ENCODE peak calls at places on chromosomes 4 and X, in eight cellular contexts. One of them, this sample, is unnamed.

GRCh38 chr4:100848865-100849264 is 331.0 kb upstream of the EMCN start:
- DNase-seq in H9: peak
- DNase-seq in fibroblast of lung: no peak
- DNase-seq in SK-N-SH: no peak
- DNase-seq in colonic mucosa: no peak
- DNase-seq in IMR-90: no peak
- DNase-seq in mammary epithelial cell: no peak
- DNase-seq in K562: no peak
- DNase-seq in this sample: peak

GRCh38 chrX:106611682-106612402 is at the start of gene RADX:
- DNase-seq in K562: peak
- DNase-seq in colonic mucosa: peak
- DNase-seq in H9: peak
- DNase-seq in mammary epithelial cell: peak
- DNase-seq in IMR-90: peak
- DNase-seq in fibroblast of lung: peak
- DNase-seq in SK-N-SH: peak
- DNase-seq in this sample: peak

GRCh38 chr4:33134366-33134765 is 2414.2 kb downstream of the PCDH7 start:
- DNase-seq in colonic mucosa: no peak
- DNase-seq in SK-N-SH: no peak
- DNase-seq in K562: no peak
- DNase-seq in H9: no peak
- DNase-seq in fibroblast of lung: no peak
- DNase-seq in mammary epithelial cell: no peak
- DNase-seq in IMR-90: no peak
- DNase-seq in this sample: no peak

GRCh38 chr4:114782842-114783595 is 184.4 kb downstream of the UGT8 start:
- DNase-seq in colonic mucosa: no peak
- DNase-seq in SK-N-SH: no peak
- DNase-seq in H9: no peak
- DNase-seq in IMR-90: no peak
- DNase-seq in fibroblast of lung: peak
- DNase-seq in mammary epithelial cell: no peak
- DNase-seq in K562: no peak
- DNase-seq in this sample: no peak

GRCh38 chrX:49165901-49166881 is 3.6 kb downstream of the MAGIX start:
- DNase-seq in colonic mucosa: peak
- DNase-seq in SK-N-SH: peak
- DNase-seq in mammary epithelial cell: peak
- DNase-seq in K562: peak
- DNase-seq in H9: peak
- DNase-seq in fibroblast of lung: peak
- DNase-seq in IMR-90: peak
- DNase-seq in this sample: peak

GRCh38 chrX:119734897-119735339 is 23.5 kb upstream of the SOWAHD start:
- DNase-seq in K562: no peak
- DNase-seq in fibroblast of lung: no peak
- DNase-seq in H9: no peak
- DNase-seq in SK-N-SH: peak
- DNase-seq in colonic mucosa: no peak
- DNase-seq in IMR-90: no peak
- DNase-seq in mammary epithelial cell: no peak
- DNase-seq in this sample: no peak

GRCh38 chr4:168868044-168868855 is 141.8 kb downstream of the CBR4 start:
- DNase-seq in mammary epithelial cell: peak
- DNase-seq in colonic mucosa: no peak
- DNase-seq in K562: no peak
- DNase-seq in fibroblast of lung: peak
- DNase-seq in IMR-90: peak
- DNase-seq in H9: no peak
- DNase-seq in SK-N-SH: no peak
- DNase-seq in this sample: no peak

GRCh38 chrX:6175914-6176313 is 52.8 kb downstream of the NLGN4X start:
- DNase-seq in IMR-90: no peak
- DNase-seq in mammary epithelial cell: no peak
- DNase-seq in SK-N-SH: no peak
- DNase-seq in colonic mucosa: no peak
- DNase-seq in K562: no peak
- DNase-seq in H9: no peak
- DNase-seq in fibroblast of lung: no peak
- DNase-seq in this sample: no peak

GRCh38 chr4:121711263-121712000 is 14.7 kb upstream of the ANXA5 start:
- DNase-seq in IMR-90: peak
- DNase-seq in SK-N-SH: peak
- DNase-seq in H9: peak
- DNase-seq in fibroblast of lung: peak
- DNase-seq in K562: peak
- DNase-seq in colonic mucosa: peak
- DNase-seq in mammary epithelial cell: peak
- DNase-seq in this sample: peak

GRCh38 chr4:139770361-139770760 is 104.7 kb downstream of the MGST2 start:
- DNase-seq in mammary epithelial cell: no peak
- DNase-seq in SK-N-SH: no peak
- DNase-seq in K562: no peak
- DNase-seq in H9: no peak
- DNase-seq in fibroblast of lung: no peak
- DNase-seq in colonic mucosa: no peak
- DNase-seq in IMR-90: no peak
- DNase-seq in this sample: no peak

GRCh38 chr4:54063737-54064316 is 578 bp downstream of the CHIC2 start:
- DNase-seq in mammary epithelial cell: peak
- DNase-seq in K562: peak
- DNase-seq in SK-N-SH: peak
- DNase-seq in fibroblast of lung: peak
- DNase-seq in H9: peak
- DNase-seq in colonic mucosa: peak
- DNase-seq in IMR-90: no peak
- DNase-seq in this sample: peak

GRCh38 chr4:149344436-149344835 is 471.2 kb downstream of the IQCM start:
- DNase-seq in SK-N-SH: no peak
- DNase-seq in K562: no peak
- DNase-seq in colonic mucosa: no peak
- DNase-seq in fibroblast of lung: peak
- DNase-seq in mammary epithelial cell: peak
- DNase-seq in IMR-90: peak
- DNase-seq in H9: no peak
- DNase-seq in this sample: no peak

GRCh38 chrX:47523297-47523696 is 37.7 kb upstream of the ARAF start:
- DNase-seq in K562: peak
- DNase-seq in colonic mucosa: peak
- DNase-seq in H9: peak
- DNase-seq in fibroblast of lung: peak
- DNase-seq in SK-N-SH: peak
- DNase-seq in IMR-90: peak
- DNase-seq in mammary epithelial cell: peak
- DNase-seq in this sample: peak

GRCh38 chr4:177554966-177555574 is 112.8 kb upstream of the AGA start:
- DNase-seq in mammary epithelial cell: peak
- DNase-seq in colonic mucosa: peak
- DNase-seq in fibroblast of lung: peak
- DNase-seq in SK-N-SH: peak
- DNase-seq in IMR-90: peak
- DNase-seq in K562: peak
- DNase-seq in H9: no peak
- DNase-seq in this sample: peak

GRCh38 chr4:180333156-180333555 is 1910.0 kb upstream of the TENM3 start:
- DNase-seq in IMR-90: peak
- DNase-seq in H9: no peak
- DNase-seq in K562: no peak
- DNase-seq in fibroblast of lung: peak
- DNase-seq in SK-N-SH: no peak
- DNase-seq in colonic mucosa: no peak
- DNase-seq in mammary epithelial cell: peak
- DNase-seq in this sample: no peak

GRCh38 chr4:48173055-48173991 is 39.3 kb upstream of the TXK start:
- DNase-seq in SK-N-SH: no peak
- DNase-seq in K562: peak
- DNase-seq in IMR-90: peak
- DNase-seq in mammary epithelial cell: peak
- DNase-seq in colonic mucosa: no peak
- DNase-seq in fibroblast of lung: peak
- DNase-seq in H9: peak
- DNase-seq in this sample: peak

GRCh38 chr4:42630908-42631307 is 26.0 kb downstream of the ATP8A1 start:
- DNase-seq in K562: no peak
- DNase-seq in colonic mucosa: no peak
- DNase-seq in fibroblast of lung: no peak
- DNase-seq in mammary epithelial cell: no peak
- DNase-seq in IMR-90: no peak
- DNase-seq in SK-N-SH: no peak
- DNase-seq in H9: no peak
- DNase-seq in this sample: no peak

GRCh38 chr4:125357675-125358074 is 42.9 kb downstream of the FAT4 start:
- DNase-seq in H9: peak
- DNase-seq in SK-N-SH: no peak
- DNase-seq in fibroblast of lung: no peak
- DNase-seq in K562: no peak
- DNase-seq in mammary epithelial cell: no peak
- DNase-seq in colonic mucosa: no peak
- DNase-seq in IMR-90: no peak
- DNase-seq in this sample: peak

GRCh38 chr4:84751707-84752106 is 168.8 kb downstream of the CDS1 start:
- DNase-seq in colonic mucosa: no peak
- DNase-seq in mammary epithelial cell: no peak
- DNase-seq in fibroblast of lung: no peak
- DNase-seq in K562: no peak
- DNase-seq in H9: no peak
- DNase-seq in SK-N-SH: no peak
- DNase-seq in IMR-90: no peak
- DNase-seq in this sample: no peak

GRCh38 chr4:6873792-6874461 is 35.7 kb upstream of the TBC1D14 start:
- DNase-seq in mammary epithelial cell: peak
- DNase-seq in H9: peak
- DNase-seq in K562: peak
- DNase-seq in IMR-90: peak
- DNase-seq in colonic mucosa: peak
- DNase-seq in SK-N-SH: peak
- DNase-seq in fibroblast of lung: peak
- DNase-seq in this sample: peak

GRCh38 chrX:24761306-24761705 is 67.6 kb downstream of the POLA1 start:
- DNase-seq in fibroblast of lung: peak
- DNase-seq in IMR-90: no peak
- DNase-seq in K562: no peak
- DNase-seq in mammary epithelial cell: no peak
- DNase-seq in colonic mucosa: no peak
- DNase-seq in SK-N-SH: no peak
- DNase-seq in H9: no peak
- DNase-seq in this sample: no peak

GRCh38 chrX:4762196-4762595 is 1048.7 kb upstream of the PRKX start:
- DNase-seq in SK-N-SH: no peak
- DNase-seq in IMR-90: no peak
- DNase-seq in K562: no peak
- DNase-seq in colonic mucosa: no peak
- DNase-seq in fibroblast of lung: no peak
- DNase-seq in H9: no peak
- DNase-seq in mammary epithelial cell: no peak
- DNase-seq in this sample: no peak

GRCh38 chr4:27205994-27206393 is 345.4 kb downstream of the STIM2 start:
- DNase-seq in IMR-90: no peak
- DNase-seq in K562: no peak
- DNase-seq in H9: no peak
- DNase-seq in SK-N-SH: no peak
- DNase-seq in colonic mucosa: no peak
- DNase-seq in fibroblast of lung: peak
- DNase-seq in mammary epithelial cell: no peak
- DNase-seq in this sample: no peak

GRCh38 chrX:42093756-42094155 is 170.4 kb upstream of the CASK start:
- DNase-seq in fibroblast of lung: peak
- DNase-seq in IMR-90: peak
- DNase-seq in H9: no peak
- DNase-seq in mammary epithelial cell: no peak
- DNase-seq in SK-N-SH: no peak
- DNase-seq in colonic mucosa: no peak
- DNase-seq in K562: no peak
- DNase-seq in this sample: no peak

GRCh38 chr4:76894537-76894936 is 3.4 kb downstream of the SOWAHB start:
- DNase-seq in IMR-90: no peak
- DNase-seq in fibroblast of lung: peak
- DNase-seq in K562: no peak
- DNase-seq in mammary epithelial cell: no peak
- DNase-seq in H9: no peak
- DNase-seq in SK-N-SH: no peak
- DNase-seq in colonic mucosa: no peak
- DNase-seq in this sample: no peak

DNA sequence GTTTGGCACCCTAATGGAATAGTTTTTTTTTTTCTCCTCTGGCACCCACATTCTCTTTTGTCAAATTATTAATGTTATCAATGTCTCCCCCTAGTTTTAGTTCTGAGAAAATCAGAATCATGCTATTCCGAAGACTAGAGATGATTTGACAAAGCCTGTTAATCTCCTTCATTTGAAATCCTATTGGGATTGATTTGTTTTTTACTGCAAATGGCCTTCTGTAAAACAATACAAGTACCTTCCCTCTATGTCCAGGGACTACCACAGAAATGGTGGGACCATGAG is 57.4 kb downstream of the UGT2B10 start:
- DNase-seq in H9: no peak
- DNase-seq in mammary epithelial cell: no peak
- DNase-seq in colonic mucosa: no peak
- DNase-seq in IMR-90: no peak
- DNase-seq in K562: no peak
- DNase-seq in fibroblast of lung: no peak
- DNase-seq in SK-N-SH: no peak
- DNase-seq in this sample: no peak
- H3K9ac ChIP-seq in H9: no peak
- H3K9ac ChIP-seq in mammary epithelial cell: no peak
- H3K9ac ChIP-seq in colonic mucosa: no peak
- H3K9ac ChIP-seq in IMR-90: no peak
- H3K9ac ChIP-seq in K562: no peak
- H3K9ac ChIP-seq in fibroblast of lung: no peak
- H3K9ac ChIP-seq in SK-N-SH: no peak
- H3K9ac ChIP-seq in this sample: no peak

GRCh38 chrX:107752037-107752436 is 23.6 kb downstream of the TSC22D3 start:
- DNase-seq in K562: no peak
- DNase-seq in colonic mucosa: no peak
- DNase-seq in IMR-90: no peak
- DNase-seq in H9: no peak
- DNase-seq in SK-N-SH: no peak
- DNase-seq in mammary epithelial cell: no peak
- DNase-seq in fibroblast of lung: no peak
- DNase-seq in this sample: no peak
- H3K27ac ChIP-seq in K562: no peak
- H3K27ac ChIP-seq in colonic mucosa: no peak
- H3K27ac ChIP-seq in IMR-90: no peak
- H3K27ac ChIP-seq in H9: no peak
- H3K27ac ChIP-seq in SK-N-SH: no peak
- H3K27ac ChIP-seq in mammary epithelial cell: no peak
- H3K27ac ChIP-seq in fibroblast of lung: no peak
- H3K27ac ChIP-seq in this sample: no peak

GRCh38 chr4:8238515-8239053 is 31.0 kb upstream of the HTRA3 start:
- DNase-seq in IMR-90: no peak
- DNase-seq in fibroblast of lung: no peak
- DNase-seq in K562: peak
- DNase-seq in colonic mucosa: no peak
- DNase-seq in mammary epithelial cell: no peak
- DNase-seq in H9: peak
- DNase-seq in SK-N-SH: peak
- DNase-seq in this sample: peak
- TF ChIP-seq CTCF in IMR-90: peak
- TF ChIP-seq CTCF in fibroblast of lung: peak
- TF ChIP-seq CTCF in K562: peak
- TF ChIP-seq CTCF in colonic mucosa: no peak
- TF ChIP-seq CTCF in mammary epithelial cell: peak
- TF ChIP-seq CTCF in H9: peak
- TF ChIP-seq CTCF in SK-N-SH: peak
- TF ChIP-seq CTCF in this sample: peak

GRCh38 chr4:72974694-72975487 is 94.6 kb downstream of the COX18 start:
- DNase-seq in colonic mucosa: no peak
- DNase-seq in mammary epithelial cell: peak
- DNase-seq in H9: no peak
- DNase-seq in IMR-90: peak
- DNase-seq in fibroblast of lung: peak
- DNase-seq in K562: no peak
- DNase-seq in SK-N-SH: no peak
- DNase-seq in this sample: no peak
- H3K9ac ChIP-seq in colonic mucosa: no peak
- H3K9ac ChIP-seq in mammary epithelial cell: no peak
- H3K9ac ChIP-seq in H9: no peak
- H3K9ac ChIP-seq in IMR-90: no peak
- H3K9ac ChIP-seq in fibroblast of lung: no peak
- H3K9ac ChIP-seq in K562: no peak
- H3K9ac ChIP-seq in SK-N-SH: no peak
- H3K9ac ChIP-seq in this sample: no peak

This sample was measured in endodermal cell.